ENCODE peak calls at places on chromosomes 5 and 9, in five cellular contexts. J is NB4, U is choroid plexus epithelial cell, Z is sigmoid colon, O is AG10803. W is an unnamed sample.

GRCh38 chr9:117464941-117465616 is 50.2 kb upstream of the ASTN2 start:
- DNase-seq in O (no peak), J (no peak), U (no peak), Z (no peak), W (no peak)

GRCh38 chr9:16425572-16425971 is 444.9 kb downstream of the BNC2 start:
- DNase-seq in O (peak; percentile 77), Z (no peak), U (peak; percentile 81), J (no peak), W (peak; percentile 87)

GRCh38 chr9:124001865-124002525 is 9.6 kb upstream of the LHX2 start:
- DNase-seq in U (no peak), O (no peak), Z (no peak), J (no peak), W (no peak)

GRCh38 chr9:83280259-83280658 is 217.3 kb upstream of the RASEF start:
- DNase-seq in U (no peak), J (no peak), O (peak; percentile 70), Z (no peak), W (no peak)

GRCh38 chr9:91761362-91761761 is 188.7 kb downstream of the ROR2 start:
- DNase-seq in Z (no peak), U (no peak), O (no peak), J (no peak), W (no peak)

GRCh38 chr9:135491764-135492163 is 8.7 kb upstream of the MRPS2 start:
- DNase-seq in U (no peak), Z (no peak), J (no peak), O (no peak), W (no peak)

GRCh38 chr5:170738840-170739239 is 44.7 kb upstream of the GABRP start:
- DNase-seq in O (no peak), U (no peak), J (no peak), Z (no peak), W (no peak)

GRCh38 chr5:43042626-43043399 is 2.7 kb upstream of the ANXA2R start:
- DNase-seq in Z (peak; percentile 85), J (peak; percentile 96), U (peak; percentile 70), O (peak; percentile 69), W (peak; percentile 73)

GRCh38 chr5:664343-664993 is 28.7 kb downstream of the TPPP start:
- DNase-seq in U (no peak), O (no peak), J (no peak), Z (peak; percentile 60), W (no peak)

GRCh38 chr5:142906863-142907671 is 136.9 kb downstream of the ARHGAP26 start:
- DNase-seq in U (peak; percentile 52), J (no peak), Z (peak; percentile 71), O (peak; percentile 66), W (peak; percentile 67)

GRCh38 chr5:168315991-168316578 is 24.6 kb downstream of the WWC1 start:
- DNase-seq in U (no peak), J (no peak), O (no peak), Z (no peak), W (no peak)

GRCh38 chr5:52491071-52491828 is 296.5 kb upstream of the ITGA1 start:
- DNase-seq in U (no peak), O (no peak), Z (no peak), J (no peak), W (no peak)

GRCh38 chr5:97142521-97143254 is at the start of gene LIX1:
- DNase-seq in J (peak; percentile 55), Z (no peak), U (peak; percentile 72), O (peak; percentile 28), W (peak; percentile 51)

GRCh38 chr9:119963798-119964372 is 594.6 kb upstream of the BRINP1 start:
- DNase-seq in O (peak; percentile 99), J (peak; percentile 12), Z (no peak), U (peak; percentile 87), W (peak; percentile 70)

GRCh38 chr9:33320568-33321261 is 30.4 kb downstream of the NFX1 start:
- DNase-seq in O (peak; percentile 93), U (peak; percentile 97), J (no peak), Z (no peak), W (peak; percentile 96)

GRCh38 chr5:58040851-58041250 is 419.0 kb downstream of the PLK2 start:
- DNase-seq in Z (no peak), J (no peak), U (no peak), O (no peak), W (no peak)

GRCh38 chr5:56412601-56413379 is 179.7 kb upstream of the ANKRD55 start:
- DNase-seq in U (peak; percentile 37), Z (peak; percentile 80), O (no peak), J (peak; percentile 89), W (no peak)

GRCh38 chr5:378301-378891 is 56.9 kb downstream of the AHRR start:
- DNase-seq in Z (peak; percentile 33), U (no peak), J (peak; percentile 84), O (no peak), W (no peak)

GRCh38 chr5:172816887-172817418 is 17.1 kb upstream of the ERGIC1 start:
- DNase-seq in J (no peak), U (peak; percentile 84), Z (no peak), O (peak; percentile 70), W (peak; percentile 65)

DNA sequence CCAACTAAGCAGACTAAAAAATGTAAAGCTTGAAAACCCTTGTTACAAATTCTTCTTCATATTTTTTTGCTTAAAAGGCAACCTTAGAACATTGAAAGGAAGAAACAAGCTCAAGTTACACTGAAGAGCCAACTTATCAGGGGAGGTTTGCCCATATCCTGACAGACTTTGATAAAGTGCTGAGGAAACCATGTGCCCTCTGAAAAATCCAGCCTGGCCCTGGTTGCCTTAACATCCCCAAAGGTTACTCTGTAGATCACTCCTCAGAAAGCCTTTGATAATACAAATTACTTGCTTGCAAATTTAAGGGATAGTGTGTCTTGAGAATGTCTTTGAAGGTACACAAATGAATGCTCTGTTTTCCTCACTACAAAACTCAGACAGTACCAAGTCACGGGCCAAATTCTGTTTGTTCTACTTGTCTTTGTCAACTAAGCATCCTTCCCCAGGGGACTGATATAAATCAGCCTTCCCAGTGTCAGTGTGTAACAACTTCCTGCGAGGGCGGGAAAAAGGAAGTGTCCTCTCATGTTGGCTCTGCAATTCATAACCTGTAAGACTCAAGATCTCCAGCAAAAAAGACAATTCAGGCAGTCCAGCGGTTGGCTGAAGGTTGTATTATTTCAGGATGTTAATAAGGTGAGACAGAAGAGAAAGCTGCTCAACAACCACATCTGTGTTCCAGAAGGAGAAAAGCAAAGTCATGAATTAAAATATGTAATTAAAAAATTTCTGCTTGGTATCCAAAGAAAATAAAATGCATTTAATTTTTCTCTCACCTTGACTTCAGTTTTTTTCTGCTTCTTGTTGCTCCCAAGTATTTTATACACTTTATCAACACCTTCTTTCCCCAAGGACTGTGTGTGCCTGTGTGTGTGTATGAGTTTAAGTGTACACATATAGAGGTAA is 199.9 kb downstream of the PIK3R1 start:
- DNase-seq in J (peak; percentile 84), U (peak; percentile 24), Z (no peak), O (no peak), W (no peak)
- H3K4me3 ChIP-seq in J (no peak overlapping the region), U (no peak overlapping the region), Z (no peak overlapping the region), O (no peak overlapping the region), W (no peak overlapping the region)

GRCh38 chr5:15932066-15932465 is 247.5 kb downstream of the MARCHF11 start:
- DNase-seq in J (no peak), U (no peak), O (no peak), Z (no peak), W (no peak)
- H3K4me3 ChIP-seq in J (no peak overlapping the region), U (no peak overlapping the region), O (no peak overlapping the region), Z (no peak overlapping the region), W (no peak overlapping the region)

GRCh38 chr9:14344846-14345585 is 31.1 kb upstream of the NFIB start:
- DNase-seq in Z (no peak), U (no peak), O (no peak), J (no peak), W (no peak)
- H3K4me3 ChIP-seq in Z (no peak overlapping the region), U (no peak overlapping the region), O (no peak overlapping the region), J (no peak overlapping the region), W (no peak overlapping the region)

GRCh38 chr9:23743041-23743440 is 83.0 kb downstream of the ELAVL2 start:
- DNase-seq in Z (no peak), J (no peak), O (no peak), U (no peak), W (no peak)

GRCh38 chr9:23739753-23740152 is 86.3 kb downstream of the ELAVL2 start:
- DNase-seq in Z (no peak), O (no peak), J (no peak), U (no peak), W (no peak)

GRCh38 chr9:23736293-23736692 is 89.7 kb downstream of the ELAVL2 start:
- DNase-seq in U (no peak), O (no peak), Z (no peak), J (no peak), W (no peak)

GRCh38 chr9:23741304-23741800 is 84.7 kb downstream of the ELAVL2 start:
- DNase-seq in Z (no peak), U (no peak), J (no peak), O (no peak), W (no peak)

GRCh38 chr9:23740531-23740930 is 85.5 kb downstream of the ELAVL2 start:
- DNase-seq in J (no peak), U (no peak), O (no peak), Z (no peak), W (no peak)
- H3K4me3 ChIP-seq in J (no peak overlapping the region), U (no peak overlapping the region), O (no peak overlapping the region), Z (no peak overlapping the region), W (no peak overlapping the region)

GRCh38 chr5:175216991-175217390 is 227.0 kb downstream of the DRD1 start:
- DNase-seq in U (no peak), O (peak; percentile 78), Z (no peak), J (no peak), W (no peak)
- H3K4me3 ChIP-seq in U (no peak overlapping the region), O (no peak overlapping the region), Z (no peak overlapping the region), J (no peak overlapping the region), W (no peak overlapping the region)